ENCODE peak calls at places on chromosomes 4 and X, in five cellular contexts. G is hypothalamus; I is HTR-8/SVneo; Y is HFFc6; O is stimulated activated CD4-positive, alpha-beta T cell treated with anti-CD3 and anti-CD28 coated beads, Interleukin-1b, Interleukin-23, amount 100 ng/mL, for 4 hours. J is an unnamed sample.

GRCh38 chr4:89609756-89610155 is 227.2 kb downstream of the SNCA start:
- DNase-seq in Y (no peak), I (no peak), O (no peak), G (no peak), J (no peak)

GRCh38 chr4:103067841-103068547 is 8.6 kb downstream of the SLC9B2 start:
- DNase-seq in O (no peak), G (no peak), Y (peak), I (no peak), J (peak)

GRCh38 chrX:115344885-115345653 is 55.6 kb downstream of the LUZP4 start:
- DNase-seq in Y (peak), I (peak), G (peak), O (no peak), J (peak)

GRCh38 chrX:39948564-39948963 is 149.2 kb downstream of the BCOR start:
- DNase-seq in I (no peak), Y (no peak), O (no peak), G (no peak), J (no peak)

GRCh38 chr4:165131247-165131832 is 18.7 kb upstream of the TMEM192 start:
- DNase-seq in Y (peak), I (peak), O (peak), G (peak), J (peak)

GRCh38 chr4:75990129-75990528 is 616 bp downstream of the SDAD1 start:
- DNase-seq in O (no peak), G (no peak), Y (no peak), I (no peak), J (no peak)

GRCh38 chrX:107482046-107482445 is 32.6 kb downstream of the FRMPD3 start:
- DNase-seq in Y (no peak), I (no peak), O (no peak), G (no peak), J (no peak)

GRCh38 chr4:173490817-173491518 is 39.1 kb downstream of the HAND2 start:
- DNase-seq in I (peak), G (no peak), O (no peak), Y (peak), J (peak)

GRCh38 chr4:10011885-10012284 is 9.4 kb downstream of the SLC2A9 start:
- DNase-seq in O (no peak), Y (no peak), I (no peak), G (no peak), J (no peak)

GRCh38 chr4:77021614-77022089 is 54.1 kb downstream of the CCNI start:
- DNase-seq in I (no peak), G (no peak), O (no peak), Y (peak), J (no peak)

GRCh38 chr4:27791640-27792039 is 931.0 kb downstream of the STIM2 start:
- DNase-seq in G (no peak), I (peak), O (no peak), Y (peak), J (peak)

GRCh38 chr4:168388890-168389289 is 70.3 kb upstream of the DDX60 start:
- DNase-seq in G (no peak), Y (peak), O (no peak), I (no peak), J (peak)

GRCh38 chrX:133418588-133418987 is 3.3 kb upstream of the GPC4 start:
- DNase-seq in Y (no peak), G (no peak), O (no peak), I (no peak), J (no peak)

GRCh38 chrX:113551919-113552318 is 711.3 kb upstream of the AMOT start:
- DNase-seq in Y (no peak), O (no peak), G (no peak), I (no peak), J (no peak)

GRCh38 chrX:107971636-107972035 is 10.5 kb downstream of the TEX13B start:
- DNase-seq in O (no peak), I (no peak), G (no peak), Y (no peak), J (no peak)

GRCh38 chr4:111454961-111455360 is 690.3 kb upstream of the FAM241A start:
- DNase-seq in G (no peak), I (no peak), O (no peak), Y (no peak), J (no peak)

GRCh38 chrX:19611636-19612376 is 96.5 kb upstream of the MAP3K15 start:
- DNase-seq in G (no peak), I (no peak), O (no peak), Y (no peak), J (no peak)

GRCh38 chr4:74805601-74806000 is 11.3 kb upstream of the BTC start:
- DNase-seq in G (no peak), Y (peak), O (no peak), I (peak), J (peak)

GRCh38 chrX:124440674-124441073 is 94.3 kb downstream of the SH2D1A start:
- DNase-seq in G (no peak), I (no peak), Y (no peak), O (no peak), J (no peak)

GRCh38 chrX:26918633-26919032 is 544.5 kb downstream of the PPP4R3C start:
- DNase-seq in I (no peak), G (peak), O (no peak), Y (no peak), J (no peak)

GRCh38 chrX:86078650-86079049 is 31.3 kb upstream of the CHM start:
- DNase-seq in I (no peak), G (no peak), Y (no peak), O (no peak), J (no peak)

GRCh38 chr4:7939377-7940108 is at the start of gene AFAP1:
- DNase-seq in O (peak), G (peak), Y (peak), I (peak), J (peak)

GRCh38 chr4:33696066-33696465 is 2548.2 kb downstream of the ARAP2 start:
- DNase-seq in O (no peak), G (no peak), Y (no peak), I (no peak), J (peak)

GRCh38 chrX:116657071-116657470 is 194.3 kb upstream of the CT83 start:
- DNase-seq in G (no peak), I (no peak), O (no peak), Y (no peak), J (no peak)

GRCh38 chrX:18793601-18794089 is 86.2 kb downstream of the PPEF1 start:
- DNase-seq in Y (no peak), O (no peak), I (no peak), G (no peak), J (no peak)

GRCh38 chr4:25908491-25908901 is 5.5 kb upstream of the SMIM20 start:
- DNase-seq in Y (peak), O (no peak), G (no peak), I (peak), J (peak)

GRCh38 chr4:174789666-174790065 is 39.4 kb downstream of the GLRA3 start:
- DNase-seq in G (no peak), I (peak), Y (no peak), O (no peak), J (no peak)

GRCh38 chr4:139720806-139721205 is 55.2 kb downstream of the MGST2 start:
- DNase-seq in G (no peak), O (no peak), I (no peak), Y (no peak), J (no peak)

GRCh38 chrX:2577844-2578444 is 77.2 kb upstream of the DHRSX start:
- DNase-seq in Y (no peak), O (no peak), I (no peak), G (no peak), J (no peak)

GRCh38 chrX:9148626-9149385 is 114.9 kb upstream of the FAM9B start:
- DNase-seq in O (no peak), G (no peak), Y (peak), I (peak), J (peak)

GRCh38 chrX:110311437-110312230 is 6.3 kb downstream of the AMMECR1 start:
- DNase-seq in Y (no peak), G (no peak), O (no peak), I (no peak), J (no peak)

GRCh38 chr4:94803181-94803580 is 45.4 kb downstream of the BMPR1B start:
- DNase-seq in G (no peak), O (no peak), I (no peak), Y (no peak), J (no peak)

GRCh38 chr4:138576684-138577083 is 334.5 kb upstream of the SLC7A11 start:
- DNase-seq in O (no peak), I (peak), G (no peak), Y (peak), J (peak)